ENCODE peak calls at places on chromosomes 16 and 17, in eight cellular contexts. W is stimulated activated CD4-positive, alpha-beta T cell treated with anti-CD3 and anti-CD28 coated beads, Interleukin-4, amount 100 ng/mL, for 24 hours; H is NCI-H82; C is hepatic stellate cell; X is globus pallidus; T is neural progenitor cell; G is glomerular endothelial cell; Q is esophagus muscularis mucosa. Z is an unnamed sample.

GRCh38 chr17:15448580-15448956 is 18.9 kb downstream of the CDRT4 start:
- DNase-seq in C (no peak), T (no peak), Q (no peak), X (no peak), G (no peak), W (no peak), H (no peak), Z (no peak)

GRCh38 chr17:19415806-19416775 is 5.1 kb downstream of the RNF112 start:
- DNase-seq in Q (no peak), C (no peak), X (no peak), G (no peak), W (no peak), H (no peak), T (no peak), Z (no peak)

GRCh38 chr16:27967169-27967568 is 96.3 kb downstream of the GSG1L start:
- DNase-seq in Q (no peak), H (no peak), W (no peak), C (no peak), X (no peak), G (no peak), T (no peak), Z (no peak)

GRCh38 chr16:66928702-66929388 is 3.5 kb upstream of the RRAD start:
- DNase-seq in X (no peak), W (no peak), Q (no peak), T (peak), C (peak), G (no peak), H (peak), Z (no peak)

GRCh38 chr16:72442381-72443158 is 270.6 kb upstream of the PMFBP1 start:
- DNase-seq in C (no peak), Q (no peak), H (no peak), W (no peak), X (no peak), G (no peak), T (no peak), Z (peak)

GRCh38 chr16:49129935-49130334 is 151.7 kb downstream of the CBLN1 start:
- DNase-seq in Q (peak), X (no peak), W (no peak), G (no peak), T (no peak), H (no peak), C (no peak), Z (no peak)

GRCh38 chr17:77326636-77327035 is 185.9 kb downstream of the SEC14L1 start:
- DNase-seq in C (no peak), Q (no peak), W (no peak), G (no peak), T (no peak), X (no peak), H (no peak), Z (no peak)

GRCh38 chr17:31067699-31068184 is 27.0 kb upstream of the NF1 start:
- DNase-seq in G (peak), H (no peak), W (no peak), X (no peak), C (peak), Q (no peak), T (no peak), Z (no peak)

GRCh38 chr16:53600076-53600475 is 97.1 kb upstream of the AKTIP start:
- DNase-seq in T (no peak), Q (no peak), X (no peak), G (no peak), W (no peak), C (no peak), H (no peak), Z (no peak)

GRCh38 chr17:62194401-62194800 is 129.3 kb upstream of the MED13 start:
- DNase-seq in C (no peak), H (no peak), G (peak), X (no peak), Q (no peak), T (no peak), W (no peak), Z (no peak)

GRCh38 chr17:9023389-9024210 is 2.3 kb downstream of the NTN1 start:
- DNase-seq in T (peak), G (no peak), W (no peak), X (no peak), Q (no peak), C (no peak), H (no peak), Z (no peak)

GRCh38 chr16:27762441-27762840 is 212.5 kb downstream of the KATNIP start:
- DNase-seq in T (no peak), C (peak), Q (no peak), W (no peak), G (no peak), X (no peak), H (no peak), Z (no peak)

GRCh38 chr17:52025231-52025630 is 133.3 kb downstream of the CA10 start:
- DNase-seq in C (no peak), T (no peak), H (no peak), G (no peak), X (no peak), Q (no peak), W (no peak), Z (no peak)

GRCh38 chr17:2191785-2192184 is 111.8 kb downstream of the SMG6 start:
- DNase-seq in C (no peak), X (no peak), Q (no peak), T (no peak), W (no peak), G (no peak), H (no peak), Z (no peak)

GRCh38 chr16:21338537-21339268 is 60.6 kb upstream of the CRYM start:
- DNase-seq in H (no peak), C (no peak), Q (no peak), X (no peak), T (no peak), W (no peak), G (no peak), Z (no peak)

GRCh38 chr16:46822270-46822669 is 8.7 kb downstream of the C16orf87 start:
- DNase-seq in H (no peak), C (peak), X (no peak), G (no peak), W (peak), Q (no peak), T (no peak), Z (no peak)

GRCh38 chr17:28049071-28049470 is 6.6 kb downstream of the NLK start:
- DNase-seq in G (no peak), X (no peak), Q (no peak), T (no peak), W (no peak), H (no peak), C (no peak), Z (no peak)

GRCh38 chr16:70157477-70158260 is 15.9 kb upstream of the CLEC18C start:
- DNase-seq in W (no peak), C (peak), X (no peak), H (no peak), Q (peak), G (no peak), T (no peak), Z (no peak)

GRCh38 chr17:45170976-45171337 is 9.3 kb downstream of the HEXIM2 start:
- DNase-seq in X (no peak), C (peak), Q (peak), W (no peak), T (no peak), H (no peak), G (no peak), Z (peak)

GRCh38 chr17:37283414-37283961 is 92.3 kb upstream of the C17orf78 start:
- DNase-seq in W (no peak), C (no peak), T (no peak), G (no peak), H (no peak), X (no peak), Q (no peak), Z (no peak)

GRCh38 chr17:66691644-66692500 is 143.0 kb upstream of the CACNG5 start:
- DNase-seq in Q (no peak), T (no peak), C (no peak), H (no peak), W (no peak), X (no peak), G (peak), Z (no peak)

GRCh38 chr17:388087-388486 is 35.5 kb upstream of the RPH3AL start:
- DNase-seq in C (no peak), G (no peak), Q (no peak), T (no peak), W (no peak), H (no peak), X (no peak), Z (no peak)

GRCh38 chr17:29178750-29179231 is 1.4 kb downstream of the MYO18A start:
- DNase-seq in X (peak), Q (no peak), T (no peak), W (no peak), H (no peak), C (no peak), G (no peak), Z (peak)

GRCh38 chr17:20930065-20930760 is 112.6 kb downstream of the USP22 start:
- DNase-seq in H (no peak), Q (no peak), X (no peak), C (no peak), G (no peak), W (no peak), T (no peak), Z (no peak)

GRCh38 chr16:64035337-64035736 is 1086.5 kb downstream of the CDH11 start:
- DNase-seq in T (no peak), C (no peak), Q (no peak), W (no peak), G (no peak), H (no peak), X (no peak), Z (no peak)